ENCODE peak calls at places on chromosome 5, in nine cellular contexts. C is left lung, Q is lung, I is endothelial cell, H is MCF 10A, K is chondrocyte, Z is SK-N-SH, U is choroid plexus epithelial cell, M is left ventricle myocardium inferior. P is an unnamed sample.

GRCh38 chr5:164256351-164256750 is 750.9 kb downstream of the MAT2B start:
- DNase-seq in H (peak; percentile 63), Q (no peak), K (no peak), M (no peak), U (no peak), I (no peak), C (no peak), Z (no peak), P (no peak)

GRCh38 chr5:132422720-132423442 is 53.4 kb downstream of the SLC22A5 start:
- DNase-seq in K (no peak), I (no peak), H (no peak), C (peak; percentile 75), M (peak; percentile 65), Z (no peak), Q (no peak), U (peak; percentile 58), P (peak; percentile 60)

GRCh38 chr5:76809141-76809540 is 9.7 kb upstream of the F2RL1 start:
- DNase-seq in H (no peak), Z (no peak), K (no peak), M (no peak), U (no peak), C (no peak), I (no peak), Q (no peak), P (no peak)

GRCh38 chr5:58871648-58872242 is 288.9 kb downstream of the RAB3C start:
- DNase-seq in M (no peak), I (peak; percentile 50), K (no peak), C (no peak), H (peak; percentile 68), U (peak; percentile 71), Q (no peak), Z (peak; percentile 26), P (peak; percentile 51)

GRCh38 chr5:74667396-74667795 is 17.6 kb upstream of the HEXB start:
- DNase-seq in I (no peak), Z (no peak), M (no peak), U (peak; percentile 77), H (no peak), K (no peak), C (peak; percentile 41), Q (no peak), P (no peak)

GRCh38 chr5:36300181-36300926 is 1.3 kb downstream of the RANBP3L start:
- DNase-seq in H (no peak), I (no peak), K (no peak), U (peak; percentile 28), Q (no peak), Z (no peak), M (no peak), C (no peak), P (no peak)

GRCh38 chr5:142748568-142749249 is 21.5 kb upstream of the ARHGAP26 start:
- DNase-seq in H (peak; percentile 84), U (peak; percentile 16), K (no peak), Q (no peak), C (peak; percentile 38), Z (peak; percentile 16), I (no peak), M (peak; percentile 29), P (peak; percentile 71)

GRCh38 chr5:43646997-43647396 is 44.0 kb downstream of the NNT start:
- DNase-seq in C (no peak), M (no peak), I (no peak), K (no peak), Q (no peak), H (no peak), Z (no peak), U (peak; percentile 59), P (no peak)

GRCh38 chr5:134552301-134552700 is 26.8 kb downstream of the JADE2 start:
- DNase-seq in H (peak; percentile 81), Z (no peak), K (no peak), C (no peak), U (peak; percentile 97), I (no peak), Q (peak; percentile 50), M (peak; percentile 86), P (peak; percentile 70)

GRCh38 chr5:58268263-58268662 is 191.6 kb downstream of the PLK2 start:
- DNase-seq in I (no peak), Q (no peak), Z (no peak), K (no peak), H (no peak), C (no peak), M (peak; percentile 20), U (no peak), P (no peak)

GRCh38 chr5:98179791-98180755 is 593.4 kb upstream of the RGMB start:
- DNase-seq in M (no peak), K (no peak), Z (no peak), Q (no peak), U (peak; percentile 29), H (no peak), I (no peak), C (no peak), P (no peak)

GRCh38 chr5:163613150-163613442 is 107.7 kb downstream of the MAT2B start:
- DNase-seq in Z (no peak), C (no peak), Q (no peak), K (no peak), I (no peak), M (no peak), U (no peak), H (no peak), P (no peak)

GRCh38 chr5:36301858-36302603 is at the start of gene RANBP3L:
- DNase-seq in K (no peak), U (peak; percentile 75), M (no peak), H (peak; percentile 62), Z (no peak), Q (no peak), I (no peak), C (no peak), P (no peak)

GRCh38 chr5:160458971-160459800 is 37.5 kb downstream of the PTTG1 start:
- DNase-seq in H (no peak), Z (no peak), I (no peak), M (no peak), Q (no peak), K (no peak), U (no peak), C (no peak), P (no peak)

GRCh38 chr5:64653776-64654175 is 36.5 kb upstream of the SHISAL2B start:
- DNase-seq in M (no peak), K (no peak), Q (no peak), Z (no peak), H (no peak), U (no peak), C (no peak), I (no peak), P (no peak)

GRCh38 chr5:167798427-167798826 is 493.0 kb upstream of the WWC1 start:
- DNase-seq in M (no peak), U (no peak), K (no peak), H (no peak), Q (no peak), I (no peak), C (no peak), Z (no peak), P (no peak)

GRCh38 chr5:167797933-167798332 is 493.5 kb upstream of the WWC1 start:
- DNase-seq in Q (no peak), K (no peak), I (no peak), M (no peak), Z (no peak), C (no peak), H (no peak), U (peak; percentile 41), P (no peak)

GRCh38 chr5:167793700-167794099 is 497.7 kb upstream of the WWC1 start:
- DNase-seq in U (no peak), I (no peak), K (no peak), M (no peak), Z (no peak), Q (no peak), H (no peak), C (no peak), P (no peak)

GRCh38 chr5:167794121-167794520 is 497.3 kb upstream of the WWC1 start:
- DNase-seq in U (no peak), C (no peak), I (no peak), K (no peak), Q (no peak), M (no peak), H (no peak), Z (no peak), P (no peak)

GRCh38 chr5:167796636-167797035 is 494.8 kb upstream of the WWC1 start:
- DNase-seq in K (no peak), Q (no peak), U (no peak), M (no peak), C (no peak), H (no peak), Z (no peak), I (no peak), P (no peak)
- TF ChIP-seq CTCF in K (no peak), Q (no peak), U (no peak), M (no peak), C (no peak), H (no peak), Z (no peak), I (no peak), P (no peak)

GRCh38 chr5:154118832-154119442 is 71.6 kb upstream of the GALNT10 start:
- DNase-seq in M (no peak), H (no peak), I (no peak), Q (no peak), K (no peak), U (no peak), Z (no peak), C (no peak), P (peak; percentile 35)
- TF ChIP-seq CTCF in M (no peak), H (no peak), I (no peak), Q (no peak), K (no peak), U (no peak), Z (no peak), C (no peak), P (no peak)

DNA sequence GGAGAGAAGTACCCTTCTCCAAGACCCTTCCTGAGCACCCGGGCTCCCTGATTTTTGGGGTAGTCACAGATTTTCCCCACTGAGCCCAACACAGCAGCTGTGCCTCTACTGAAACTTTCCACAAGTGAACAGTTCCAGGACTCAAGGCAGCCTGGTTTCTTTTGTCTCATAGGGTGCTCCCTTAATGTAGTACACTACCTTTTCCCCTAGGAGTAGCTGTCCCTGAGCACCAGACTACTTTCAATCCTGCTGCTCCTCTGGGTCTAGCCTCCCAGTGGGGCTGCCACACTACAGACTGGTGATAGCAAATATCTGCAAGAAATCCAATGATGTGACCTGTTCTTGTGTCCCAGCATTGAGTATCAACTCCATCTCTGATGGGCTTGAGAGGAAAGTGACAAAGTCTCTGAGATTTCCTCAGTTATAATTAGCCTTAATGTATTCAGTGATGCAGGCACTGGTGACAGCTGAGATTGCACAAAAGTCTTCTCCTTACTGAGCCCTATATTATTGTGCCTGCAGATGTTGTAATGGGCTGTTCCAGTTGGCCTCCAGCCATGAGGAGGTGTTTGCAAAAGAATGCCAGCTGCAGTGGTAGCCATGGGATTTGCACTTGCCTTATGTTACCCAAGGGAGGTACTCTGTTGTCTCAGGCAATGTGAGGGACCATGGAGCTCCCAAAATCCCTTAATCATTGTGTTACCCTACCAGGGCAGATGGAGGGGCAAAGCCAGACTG is 1802.5 kb downstream of the EFNA5 start:
- DNase-seq in C (no peak), I (no peak), U (peak; percentile 35), K (no peak), Z (no peak), Q (no peak), M (no peak), H (peak; percentile 64), P (no peak)
- TF ChIP-seq CTCF in C (no peak), I (no peak), U (peak; percentile 14), K (no peak), Z (no peak), Q (no peak), M (no peak), H (no peak), P (no peak)

DNA sequence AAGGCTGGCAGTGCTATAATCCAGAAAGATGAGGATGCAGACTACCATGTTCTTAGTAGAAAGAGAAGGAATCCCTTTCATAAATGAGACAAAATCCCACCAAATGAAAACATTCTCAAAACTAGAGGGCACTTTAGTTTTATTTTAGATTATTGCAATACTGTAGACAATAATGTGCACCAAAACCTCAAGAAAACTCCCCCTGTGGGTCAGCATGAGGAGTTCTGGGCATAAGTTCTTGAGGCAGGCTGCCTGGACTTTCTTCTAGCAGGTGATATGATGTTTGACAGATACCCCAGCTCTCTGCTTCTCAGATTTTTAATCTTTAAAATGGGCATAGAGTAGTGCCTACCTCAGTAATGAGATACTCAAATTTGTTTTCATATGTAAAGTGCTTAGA is 196.3 kb upstream of the CTNND2 start:
- DNase-seq in H (no peak), Z (no peak), C (no peak), U (no peak), K (no peak), I (no peak), Q (no peak), M (no peak), P (no peak)
- TF ChIP-seq CTCF in H (no peak), Z (no peak), C (no peak), U (no peak), K (no peak), I (no peak), Q (no peak), M (no peak), P (no peak)